ENCODE peak calls at places on chromosomes 6 and 20, in four cellular contexts. V is body of pancreas, X is lung, G is astrocyte of the spinal cord. I is an unnamed sample.

GRCh38 chr20:760751-761417 is 7.4 kb downstream of the SLC52A3 start:
- DNase-seq in X (no peak), G (no peak), V (peak; percentile 25), I (no peak)

GRCh38 chr6:33156964-33157363 is 35.3 kb downstream of the COL11A2 start:
- DNase-seq in X (no peak), V (no peak), G (no peak), I (no peak)

GRCh38 chr6:79586548-79586947 is 44.6 kb upstream of the SH3BGRL2 start:
- DNase-seq in G (peak; percentile 39), V (no peak), X (no peak), I (no peak)

GRCh38 chr6:129212081-129212480 is 329.1 kb downstream of the LAMA2 start:
- DNase-seq in V (no peak), X (no peak), G (peak; percentile 33), I (no peak)

GRCh38 chr6:151999194-151999593 is 191.7 kb downstream of the ESR1 start:
- DNase-seq in X (no peak), G (peak; percentile 5), V (no peak), I (no peak)

GRCh38 chr20:38270869-38271608 is 10.5 kb upstream of the KIAA1755 start:
- DNase-seq in G (peak; percentile 98), V (no peak), X (no peak), I (no peak)

GRCh38 chr6:112304680-112305079 is 42.5 kb upstream of the RFPL4B start:
- DNase-seq in V (no peak), G (no peak), X (no peak), I (no peak)

GRCh38 chr6:159761135-159761872 is 541 bp upstream of the ACAT2 start:
- DNase-seq in X (no peak), V (peak; percentile 34), G (peak; percentile 13), I (peak; percentile 37)

GRCh38 chr20:51800132-51800721 is 2.1 kb downstream of the SALL4 start:
- DNase-seq in G (peak; percentile 19), X (peak; percentile 57), V (peak; percentile 73), I (peak; percentile 75)

GRCh38 chr20:51800769-51801219 is 1.5 kb downstream of the SALL4 start:
- DNase-seq in X (no peak), V (peak; percentile 20), G (peak; percentile 16), I (peak; percentile 22)

GRCh38 chr20:51799586-51799985 is 2.7 kb downstream of the SALL4 start:
- DNase-seq in V (no peak), G (no peak), X (no peak), I (no peak)

GRCh38 chr20:51802170-51802745 is at the start of gene SALL4:
- DNase-seq in X (no peak), V (peak; percentile 50), G (no peak), I (no peak)

GRCh38 chr20:51801220-51801991 is 915 bp downstream of the SALL4 start:
- DNase-seq in V (no peak), G (no peak), X (no peak), I (no peak)
- TF ChIP-seq CTCF in V (no peak), G (peak; percentile 13), X (no peak), I (no peak)

GRCh38 chr6:44222486-44222986 is 859 bp upstream of the SLC29A1 start:
- DNase-seq in V (no peak), X (no peak), G (no peak), I (no peak)

GRCh38 chr6:44224154-44224977 is 971 bp downstream of the SLC29A1 start:
- DNase-seq in G (no peak), X (no peak), V (no peak), I (no peak)

GRCh38 chr6:44224978-44225330 is 1.6 kb downstream of the SLC29A1 start:
- DNase-seq in X (no peak), V (no peak), G (no peak), I (no peak)

GRCh38 chr6:44222987-44223470 is 366 bp upstream of the SLC29A1 start:
- DNase-seq in G (no peak), X (no peak), V (no peak), I (no peak)

GRCh38 chr6:44223471-44224153 is at the start of gene SLC29A1:
- DNase-seq in G (peak; percentile 33), V (peak; percentile 81), X (peak; percentile 78), I (peak; percentile 87)
- TF ChIP-seq CTCF in G (no peak), V (no peak), X (no peak), I (no peak)

DNA sequence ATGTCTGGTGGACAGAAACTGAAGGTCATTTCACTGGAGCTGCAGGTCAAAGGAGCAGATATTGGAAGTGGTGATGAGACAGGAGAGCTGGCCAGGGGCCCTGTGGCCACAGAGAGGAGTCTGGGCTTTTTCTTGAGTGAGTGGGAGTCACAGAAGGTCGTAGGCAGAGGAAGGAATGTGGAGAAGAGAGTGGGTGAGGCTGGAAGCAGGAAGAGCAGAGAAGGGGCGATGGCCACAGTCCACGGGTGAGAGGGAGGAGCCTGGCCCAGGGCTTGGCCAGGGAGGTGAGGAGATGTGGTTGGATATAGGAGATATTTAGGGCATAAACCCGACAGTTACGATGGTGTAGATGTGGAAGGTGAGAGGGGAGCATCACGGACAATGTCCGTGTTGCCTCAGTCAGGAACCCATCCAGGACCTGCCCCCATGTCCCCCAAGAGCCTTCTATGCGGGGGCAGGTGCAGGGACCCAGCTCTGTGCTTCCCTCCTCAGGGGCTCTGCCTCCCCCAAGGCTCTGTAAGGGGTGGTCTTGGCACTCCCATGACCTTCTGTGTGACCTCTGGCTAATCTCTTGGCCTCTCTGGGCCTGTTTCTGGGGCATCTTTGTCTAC is 150.5 kb upstream of the PTPN1 start:
- DNase-seq in V (no peak), X (no peak), G (no peak), I (no peak)
- TF ChIP-seq CTCF in V (no peak), X (no peak), G (no peak), I (no peak)

DNA sequence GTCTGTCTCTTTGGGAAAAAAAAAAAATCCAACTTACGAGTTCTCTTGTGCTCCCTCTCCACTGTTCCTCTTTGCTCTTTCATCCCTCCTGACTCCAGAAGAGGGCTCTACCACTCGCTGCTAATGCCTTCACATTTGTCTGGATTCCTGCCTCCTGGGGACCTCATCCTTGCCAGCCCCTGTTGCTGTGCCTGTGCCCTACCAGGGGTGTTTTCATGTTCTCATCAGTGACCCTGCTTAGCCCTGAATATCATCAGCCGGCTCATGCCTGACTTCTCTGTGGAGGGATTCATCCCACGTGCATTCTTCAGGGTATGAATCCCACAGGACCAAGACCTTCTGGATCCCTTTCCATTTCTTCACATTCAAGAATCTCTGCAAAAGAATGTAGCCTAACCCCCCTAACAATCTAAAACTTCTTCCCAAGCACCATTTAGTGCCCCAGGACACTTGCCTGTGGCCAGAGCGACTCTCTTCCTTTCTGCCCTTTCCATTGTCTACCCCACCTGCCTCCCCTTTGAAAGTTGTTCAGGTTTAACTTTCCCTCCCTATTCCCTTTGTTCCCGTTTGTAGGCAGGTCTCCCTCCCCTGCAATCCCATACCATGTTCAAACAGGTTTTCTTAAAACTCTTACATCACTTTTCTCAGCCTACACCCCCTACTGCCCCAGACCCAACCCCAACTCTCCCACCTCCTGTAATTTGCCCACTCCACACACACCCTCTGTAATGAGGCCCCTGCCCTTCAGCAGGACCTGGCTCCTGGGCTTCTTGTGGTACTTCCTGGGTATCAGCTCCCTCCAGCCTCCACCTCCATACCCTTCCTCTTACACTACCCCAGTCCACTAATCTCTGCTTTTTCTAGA is 50.2 kb downstream of the RREB1 start:
- DNase-seq in V (no peak), G (no peak), X (no peak), I (no peak)
- TF ChIP-seq CTCF in V (no peak), G (peak; percentile 12), X (no peak), I (no peak)

GRCh38 chr6:15754035-15754705 is 91.3 kb upstream of the DTNBP1 start:
- DNase-seq in X (no peak), V (no peak), G (peak; percentile 40), I (no peak)

GRCh38 chr6:15752820-15753219 is 90.0 kb upstream of the DTNBP1 start:
- DNase-seq in V (no peak), G (no peak), X (no peak), I (no peak)

GRCh38 chr6:15754706-15755079 is 91.9 kb upstream of the DTNBP1 start:
- DNase-seq in X (no peak), G (no peak), V (no peak), I (no peak)

GRCh38 chr6:15758631-15759215 is 95.9 kb upstream of the DTNBP1 start:
- DNase-seq in V (no peak), X (no peak), G (no peak), I (no peak)

GRCh38 chr6:15755555-15755954 is 92.7 kb upstream of the DTNBP1 start:
- DNase-seq in G (no peak), V (no peak), X (no peak), I (no peak)
- TF ChIP-seq CTCF in G (no peak), V (no peak), X (no peak), I (no peak)

GRCh38 chr6:146898888-146899227 is 300.1 kb downstream of the ADGB start:
- DNase-seq in V (no peak), G (no peak), X (no peak), I (no peak)
- TF ChIP-seq CTCF in V (no peak), G (no peak), X (no peak), I (no peak)

GRCh38 chr20:46323557-46323956 is 15.3 kb upstream of the CDH22 start:
- DNase-seq in V (no peak), X (no peak), G (no peak), I (no peak)

GRCh38 chr20:46327557-46327956 is 19.3 kb upstream of the CDH22 start:
- DNase-seq in V (no peak), G (no peak), X (no peak), I (no peak)

GRCh38 chr20:46325788-46326472 is 17.6 kb upstream of the CDH22 start:
- DNase-seq in V (no peak), G (no peak), X (no peak), I (no peak)

GRCh38 chr20:46324379-46324778 is 16.1 kb upstream of the CDH22 start:
- DNase-seq in G (no peak), V (no peak), X (no peak), I (no peak)

DNA sequence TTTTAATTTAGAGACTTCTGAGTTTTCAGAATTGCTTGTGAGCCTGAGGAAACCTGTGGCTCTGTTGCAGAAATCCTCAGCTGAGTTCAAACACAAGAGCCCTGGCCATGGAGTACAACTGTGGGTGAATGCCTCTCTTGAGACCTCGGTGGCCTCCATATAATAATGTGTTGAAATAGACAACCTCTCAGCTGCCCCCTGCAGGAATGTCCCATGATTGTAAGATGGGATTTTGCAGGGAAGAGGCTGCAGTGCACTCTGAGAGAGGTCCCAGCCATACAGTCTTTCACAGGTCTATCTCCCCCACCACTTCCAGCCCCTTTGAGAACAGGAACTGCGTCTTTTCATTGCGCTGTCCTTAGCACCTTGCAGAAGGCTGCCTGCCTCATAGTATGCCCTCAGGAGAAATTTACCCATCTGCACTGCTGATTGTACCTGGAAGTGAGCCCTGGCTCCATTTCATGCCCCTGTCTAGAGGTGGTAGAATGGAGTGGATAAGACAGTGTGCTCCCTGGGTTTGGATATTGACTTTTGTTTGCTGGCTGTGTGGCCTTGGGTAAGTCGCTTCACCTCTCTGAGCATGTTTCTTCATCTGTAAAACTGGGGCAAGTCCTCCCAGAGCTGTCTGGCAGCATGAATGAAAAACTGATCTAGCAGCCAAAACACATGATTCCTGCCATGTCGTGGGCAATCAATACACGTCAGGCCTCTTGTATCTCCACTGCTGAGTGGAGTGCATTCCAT is 16.8 kb upstream of the CDH22 start:
- DNase-seq in G (peak; percentile 10), X (no peak), V (peak; percentile 31), I (peak; percentile 23)
- TF ChIP-seq CTCF in G (peak; percentile 41), X (no peak), V (no peak), I (peak; percentile 16)